ENCODE peak calls at places on chromosomes 16 and 17, in seven cellular contexts. W, V, T, C, R, B and H are unnamed samples.

GRCh38 chr17:59914274-59914854 is 21.4 kb downstream of the RPS6KB1 start:
- DNase-seq in C (no peak), R (no peak), B (no peak), W (no peak), V (peak), T (peak), H (peak)

GRCh38 chr16:67399218-67399733 is 6.0 kb upstream of the TPPP3 start:
- DNase-seq in R (peak), B (no peak), W (no peak), T (peak), V (no peak), C (peak), H (no peak)

GRCh38 chr16:23509763-23510153 is 536 bp downstream of the GGA2 start:
- DNase-seq in C (no peak), T (peak), R (peak), V (peak), B (no peak), W (no peak), H (peak)

GRCh38 chr16:51084074-51084928 is 66.8 kb downstream of the SALL1 start:
- DNase-seq in W (no peak), R (no peak), B (no peak), C (no peak), T (no peak), V (no peak), H (peak)

GRCh38 chr16:51759329-51759728 is 608.3 kb upstream of the SALL1 start:
- DNase-seq in B (no peak), T (peak), C (no peak), W (no peak), R (no peak), V (no peak), H (no peak)

GRCh38 chr17:4097165-4097960 is 45.5 kb downstream of the ZZEF1 start:
- DNase-seq in W (no peak), B (no peak), V (no peak), R (no peak), T (no peak), C (no peak), H (no peak)

GRCh38 chr17:31393749-31394146 is 2.3 kb downstream of the RAB11FIP4 start:
- DNase-seq in C (no peak), R (no peak), T (no peak), B (no peak), W (no peak), V (no peak), H (no peak)

GRCh38 chr17:725084-725483 is 7.3 kb upstream of the TLCD3A start:
- DNase-seq in R (no peak), T (no peak), B (no peak), C (no peak), V (no peak), W (no peak), H (no peak)

GRCh38 chr16:89795676-89796075 is 20.8 kb downstream of the FANCA start:
- DNase-seq in R (no peak), C (no peak), T (no peak), W (no peak), B (no peak), V (no peak), H (no peak)

GRCh38 chr17:36197389-36197708 is 791 bp upstream of the CCL3L1 start:
- DNase-seq in C (no peak), V (no peak), T (no peak), B (no peak), R (no peak), W (no peak), H (no peak)

GRCh38 chr17:37461668-37462067 is 28.0 kb upstream of the DUSP14 start:
- DNase-seq in R (no peak), T (no peak), B (no peak), W (no peak), V (no peak), C (no peak), H (no peak)

GRCh38 chr16:3143598-3144330 is 8.9 kb downstream of the ZNF213 start:
- DNase-seq in W (no peak), R (peak), C (no peak), B (no peak), V (no peak), T (no peak), H (no peak)

GRCh38 chr16:78081341-78081740 is 18.1 kb upstream of the WWOX start:
- DNase-seq in R (no peak), C (no peak), B (no peak), W (no peak), V (no peak), T (no peak), H (no peak)

GRCh38 chr16:29899516-29900101 is at the start of gene SEZ6L2:
- DNase-seq in V (peak), C (no peak), W (peak), R (peak), T (peak), B (no peak), H (peak)

DNA sequence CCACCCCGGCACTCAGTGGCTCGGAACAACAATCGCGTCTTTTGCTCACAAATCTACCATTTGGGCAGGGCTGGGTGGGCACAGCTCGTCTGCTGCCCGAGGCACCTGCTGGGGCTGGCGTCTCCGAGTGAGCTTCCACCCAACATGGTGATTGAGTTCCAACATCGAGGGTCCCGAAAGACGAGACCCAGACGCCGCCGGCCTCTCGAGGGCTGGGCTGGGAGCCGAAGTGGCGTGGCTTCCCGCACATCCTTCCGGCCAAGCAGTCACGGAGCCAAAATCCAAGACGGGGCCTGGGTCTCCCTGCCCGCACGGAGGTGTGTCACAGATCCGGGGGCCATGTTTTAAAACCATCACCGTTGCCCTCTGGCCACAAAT is 7.5 kb upstream of the ZFPM1 start:
- DNase-seq in W (no peak), B (no peak), T (no peak), V (no peak), C (no peak), R (no peak), H (no peak)
- TF ChIP-seq CTCF in W (no peak), B (no peak), T (no peak), V (no peak), C (no peak), R (no peak), H (no peak)

GRCh38 chr16:85522517-85522841 is 90.6 kb upstream of the GSE1 start:
- DNase-seq in V (no peak), W (no peak), T (no peak), B (no peak), C (no peak), R (no peak), H (no peak)

GRCh38 chr16:85520853-85521736 is 92.0 kb upstream of the GSE1 start:
- DNase-seq in R (no peak), W (no peak), B (no peak), T (no peak), C (peak), V (peak), H (no peak)

GRCh38 chr16:85519540-85520231 is 93.4 kb upstream of the GSE1 start:
- DNase-seq in C (no peak), T (no peak), V (no peak), R (no peak), B (no peak), W (no peak), H (no peak)

GRCh38 chr16:85522842-85523601 is 90.1 kb upstream of the GSE1 start:
- DNase-seq in B (no peak), V (peak), C (no peak), T (no peak), W (no peak), R (peak), H (peak)

GRCh38 chr16:85521737-85522042 is 91.4 kb upstream of the GSE1 start:
- DNase-seq in B (no peak), V (no peak), C (no peak), T (no peak), R (no peak), W (no peak), H (no peak)
- TF ChIP-seq CTCF in B (no peak), V (no peak), C (no peak), T (no peak), R (no peak), W (no peak), H (no peak)

GRCh38 chr17:73968680-73969079 is 234.8 kb upstream of the RPL38 start:
- DNase-seq in T (no peak), C (no peak), W (no peak), V (no peak), R (no peak), B (no peak), H (no peak)
- TF ChIP-seq CTCF in T (no peak), C (no peak), W (no peak), V (no peak), R (no peak), B (no peak), H (no peak)

GRCh38 chr17:79612468-79613194 is 1.8 kb upstream of the RBFOX3 start:
- DNase-seq in W (no peak), V (peak), C (peak), T (peak), R (no peak), B (no peak), H (peak)
- TF ChIP-seq CTCF in W (peak), V (peak), C (peak), T (peak), R (peak), B (peak), H (peak)

GRCh38 chr17:78313735-78314648 is 45.9 kb downstream of the SOCS3 start:
- DNase-seq in C (peak), T (peak), R (peak), V (peak), B (peak), W (no peak), H (peak)
- TF ChIP-seq CTCF in C (no peak), T (no peak), R (no peak), V (no peak), B (no peak), W (no peak), H (no peak)